ENCODE peak calls at places on chromosome 18, in four cellular contexts. X is K562, B is H1, J is SK-N-SH. Z is an unnamed sample.

GRCh38 chr18:3923750-3924149 is 473.8 kb downstream of the TGIF1 start:
- DNase-seq in X (no peak), B (no peak), J (no peak), Z (no peak)

GRCh38 chr18:50817898-50818250 is 1.9 kb downstream of the MRO start:
- DNase-seq in X (no peak), B (no peak), J (no peak), Z (no peak)

GRCh38 chr18:7557891-7558454 is 9.1 kb upstream of the PTPRM start:
- DNase-seq in X (no peak), B (no peak), J (no peak), Z (no peak)

GRCh38 chr18:939958-940357 is 35.3 kb downstream of the ADCYAP1 start:
- DNase-seq in X (no peak), B (no peak), J (no peak), Z (no peak)

GRCh38 chr18:26686532-26686931 is 138.2 kb upstream of the KCTD1 start:
- DNase-seq in X (no peak), B (no peak), J (no peak), Z (no peak)

GRCh38 chr18:67662996-67663395 is 146.5 kb upstream of the DSEL start:
- DNase-seq in X (no peak), B (no peak), J (no peak), Z (no peak)

GRCh38 chr18:14179306-14179705 is 47.1 kb upstream of the ZNF519 start:
- DNase-seq in X (no peak), B (no peak), J (no peak), Z (no peak)

GRCh38 chr18:45059695-45060094 is 379.0 kb downstream of the SETBP1 start:
- DNase-seq in X (peak), B (no peak), J (no peak), Z (no peak)

GRCh38 chr18:76588591-76589303 is 93.7 kb upstream of the ZNF516 start:
- DNase-seq in X (no peak), B (no peak), J (no peak), Z (no peak)

GRCh38 chr18:23825978-23826405 is 136.7 kb downstream of the LAMA3 start:
- DNase-seq in X (no peak), B (no peak), J (no peak), Z (no peak)

DNA sequence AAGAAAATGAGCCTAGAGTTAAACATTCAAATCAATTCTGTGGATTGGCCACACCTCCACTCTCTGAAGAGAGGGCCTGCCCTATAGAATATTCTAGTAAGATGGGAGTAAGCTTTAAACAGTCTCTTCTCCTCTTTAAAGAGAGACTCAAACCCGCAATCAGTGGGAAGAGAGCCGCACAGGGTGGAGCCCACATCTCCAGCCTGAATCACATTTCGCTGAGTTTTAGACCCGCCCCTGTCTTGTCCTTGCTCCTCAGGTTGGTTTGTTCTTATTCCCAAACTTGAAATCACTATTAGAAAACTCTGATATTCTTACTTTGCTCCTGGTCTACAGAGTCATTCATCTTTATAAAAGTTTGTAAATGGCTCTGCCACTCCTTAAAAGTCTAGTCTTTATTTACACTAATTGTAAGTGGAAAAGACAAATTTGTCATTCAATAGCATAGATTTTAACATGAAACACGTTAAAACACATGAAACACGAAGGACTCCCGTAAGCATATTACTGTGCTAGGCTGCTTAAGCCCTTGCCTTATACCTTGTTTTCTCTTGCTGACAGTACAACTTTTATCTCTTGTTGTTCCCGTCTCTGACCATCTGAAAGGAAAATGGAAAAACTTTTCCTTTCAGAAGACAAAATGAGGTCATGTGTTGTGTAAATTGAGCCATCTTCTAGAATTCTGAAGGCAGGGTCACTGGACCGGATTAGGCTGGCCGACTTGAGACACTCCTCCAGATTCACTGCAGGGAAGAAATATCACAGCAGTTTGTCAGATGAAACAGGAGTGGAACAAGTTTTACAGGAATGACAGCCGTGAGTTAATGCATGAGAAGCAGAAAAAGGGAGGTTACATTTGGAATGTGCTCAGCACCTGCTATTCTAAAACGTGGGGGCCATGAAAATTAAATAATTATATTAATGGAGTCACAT is 5.6 kb downstream of the DSC1 start:
- DNase-seq in X (no peak), B (no peak), J (no peak), Z (no peak)
- TF ChIP-seq NRF1 in X (no peak), B (no peak), J (no peak), Z (no peak)

DNA sequence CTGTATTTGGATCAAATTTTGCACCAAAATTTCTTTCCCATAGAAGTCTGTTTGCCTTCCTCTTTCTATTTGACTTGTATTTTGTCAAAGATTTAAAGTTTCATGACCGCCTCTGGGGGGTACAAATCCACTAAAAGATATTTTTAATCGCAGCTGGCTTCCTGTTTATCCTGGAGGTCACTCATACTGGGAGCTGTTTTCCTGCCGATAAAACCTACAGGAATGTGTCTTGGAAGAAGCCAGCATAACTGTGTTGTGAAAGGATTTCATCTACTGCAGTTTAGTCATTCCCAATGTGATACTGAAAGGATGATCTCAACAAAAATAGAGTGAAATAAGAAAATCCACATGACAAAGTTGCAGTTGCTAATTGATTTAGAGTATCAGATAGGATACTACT is 184.0 kb downstream of the RIT2 start:
- DNase-seq in X (no peak), B (no peak), J (no peak), Z (no peak)
- TF ChIP-seq NRF1 in X (no peak), B (no peak), J (no peak), Z (no peak)

GRCh38 chr18:46373787-46374186 is 269.6 kb downstream of the HAUS1 start:
- DNase-seq in X (no peak), B (no peak), J (peak), Z (no peak)
- TF ChIP-seq NRF1 in X (no peak), B (no peak), J (no peak), Z (no peak)

GRCh38 chr18:74725690-74726089 is 128.0 kb downstream of the ZNF407 start:
- DNase-seq in X (no peak), B (no peak), J (no peak), Z (no peak)
- TF ChIP-seq NRF1 in X (no peak), B (no peak), J (no peak), Z (no peak)

GRCh38 chr18:36352384-36352783 is 54.9 kb downstream of the FHOD3 start:
- DNase-seq in X (no peak), B (no peak), J (no peak), Z (no peak)
- TF ChIP-seq NRF1 in X (no peak), B (no peak), J (no peak), Z (no peak)

Z was measured in GM12878.